ENCODE peak calls at places on chromosomes 3 and 15, in seven cellular contexts. Q is MM.1S, H is heart left ventricle, E is neural progenitor cell, X is osteoblast, V is cardiac muscle cell, S is IMR-90. B is an unnamed sample.
A peak's percentile ranks its signal among the peaks of the same experiment; 100 is the strongest.

GRCh38 chr3:98806583-98806982 is 43.4 kb downstream of the ST3GAL6 start:
- DNase-seq in X (no peak), S (no peak), H (no peak), E (no peak), V (no peak), Q (no peak), B (no peak)

GRCh38 chr3:2978977-2979732 is 131.0 kb downstream of the IL5RA start:
- DNase-seq in H (no peak), E (no peak), X (no peak), S (no peak), V (no peak), Q (peak; percentile 28), B (no peak)

GRCh38 chr15:93246266-93247242 is 157.5 kb upstream of the RGMA start:
- DNase-seq in H (no peak), Q (no peak), X (no peak), S (no peak), V (no peak), E (no peak), B (no peak)

GRCh38 chr3:190272747-190273146 is 49.5 kb downstream of the CLDN1 start:
- DNase-seq in V (no peak), Q (no peak), S (no peak), X (no peak), H (no peak), E (no peak), B (no peak)

GRCh38 chr3:10929978-10930620 is 62.4 kb upstream of the SLC6A1 start:
- DNase-seq in S (no peak), H (no peak), X (peak; percentile 15), E (no peak), V (no peak), Q (no peak), B (no peak)

GRCh38 chr15:65639509-65639908 is 17.8 kb downstream of the SLC24A1 start:
- DNase-seq in S (no peak), H (no peak), X (no peak), E (no peak), Q (no peak), V (no peak), B (no peak)

GRCh38 chr3:339346-339745 is 142.8 kb downstream of the CHL1 start:
- DNase-seq in S (no peak), V (no peak), E (peak; percentile 64), X (no peak), H (no peak), Q (no peak), B (no peak)

GRCh38 chr3:188546835-188547670 is 393.1 kb downstream of the LPP start:
- DNase-seq in Q (no peak), S (peak; percentile 89), H (no peak), E (no peak), X (no peak), V (no peak), B (no peak)

GRCh38 chr15:32998182-32998581 is 196.3 kb downstream of the FMN1 start:
- DNase-seq in S (no peak), E (no peak), V (no peak), H (no peak), Q (no peak), X (no peak), B (no peak)

GRCh38 chr15:60720493-60721231 is 241.7 kb upstream of the ICE2 start:
- DNase-seq in Q (no peak), V (no peak), X (no peak), H (no peak), S (no peak), E (no peak), B (no peak)

GRCh38 chr3:26307805-26308204 is 314.8 kb upstream of the LRRC3B start:
- DNase-seq in E (no peak), V (no peak), S (no peak), Q (no peak), X (no peak), H (no peak), B (no peak)

GRCh38 chr3:46097691-46098241 is 70.5 kb upstream of the XCR1 start:
- DNase-seq in Q (no peak), H (no peak), X (peak; percentile 77), V (no peak), E (no peak), S (peak; percentile 31), B (no peak)

GRCh38 chr3:158167737-158168469 is 58.0 kb downstream of the RSRC1 start:
- DNase-seq in E (no peak), V (no peak), X (peak; percentile 58), S (peak; percentile 98), Q (no peak), H (no peak), B (no peak)

GRCh38 chr3:53604232-53604631 is 109.8 kb downstream of the CACNA1D start:
- DNase-seq in V (no peak), E (no peak), S (no peak), X (no peak), H (no peak), Q (no peak), B (no peak)

GRCh38 chr3:69865920-69866679 is 126.8 kb downstream of the MITF start:
- DNase-seq in Q (no peak), V (peak; percentile 91), X (peak; percentile 44), E (peak; percentile 10), S (peak; percentile 23), H (peak; percentile 68), B (peak; percentile 61)

GRCh38 chr3:69866988-69867720 is 127.9 kb downstream of the MITF start:
- DNase-seq in E (no peak), H (no peak), V (no peak), X (no peak), Q (no peak), S (peak; percentile 63), B (no peak)

GRCh38 chr3:69869021-69869420 is 129.8 kb downstream of the MITF start:
- DNase-seq in Q (no peak), V (no peak), X (no peak), S (no peak), E (no peak), H (no peak), B (no peak)

GRCh38 chr3:69869643-69870042 is 129.9 kb upstream of the SAMMSON start:
- DNase-seq in V (no peak), E (no peak), S (peak; percentile 98), H (no peak), Q (no peak), X (no peak), B (no peak)

GRCh38 chr3:69867941-69868505 is 128.8 kb downstream of the MITF start:
- DNase-seq in H (no peak), X (no peak), E (no peak), S (peak; percentile 61), V (no peak), Q (no peak), B (no peak)
- H3K36me3 ChIP-seq in H (no peaks in the 10 kb centered on the region), X (no peaks in the 10 kb centered on the region), E (no peaks in the 10 kb centered on the region), S (no peaks in the 10 kb centered on the region), V (no peaks in the 10 kb centered on the region), Q (no peaks in the 10 kb centered on the region), B (no peaks in the 10 kb centered on the region)

DNA sequence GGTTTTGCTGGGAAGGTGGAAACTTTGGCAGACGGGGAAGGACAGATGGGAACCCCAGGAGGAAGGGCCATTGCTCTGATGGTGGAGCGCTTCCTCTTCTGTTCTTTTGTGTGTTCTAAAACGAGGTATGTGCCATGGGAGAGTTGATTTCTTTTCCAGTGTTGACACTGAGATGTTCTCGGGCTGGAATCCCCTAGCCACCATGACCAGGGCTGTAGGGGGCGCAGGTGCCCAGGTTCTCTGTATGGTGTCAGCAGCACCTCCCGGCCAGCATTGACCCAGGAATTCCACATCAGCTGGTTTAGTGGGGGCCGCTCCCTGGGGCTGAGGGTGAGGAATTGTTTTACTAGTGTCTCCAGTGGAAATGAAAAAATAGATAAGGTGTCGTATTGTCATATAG is 34.3 kb upstream of the ACAD9 start:
- DNase-seq in E (peak; percentile 47), V (peak; percentile 17), S (no peak), X (no peak), Q (no peak), H (no peak), B (peak; percentile 45)
- TF ChIP-seq CTCF in E (peak; percentile 51), V (peak; percentile 28), S (no peak), X (no peak), Q (peak; percentile 21), H (peak; percentile 6), B (peak; percentile 49)

GRCh38 chr3:126464997-126465396 is 10.7 kb downstream of the ZXDC start:
- DNase-seq in Q (no peak), S (no peak), H (no peak), E (no peak), V (no peak), X (peak; percentile 69), B (peak; percentile 1)

GRCh38 chr3:126467611-126467955 is 8.1 kb downstream of the ZXDC start:
- DNase-seq in V (no peak), S (no peak), H (peak; percentile 4), X (no peak), E (no peak), Q (no peak), B (no peak)

GRCh38 chr3:126468028-126468891 is 7.4 kb downstream of the ZXDC start:
- DNase-seq in H (peak; percentile 15), Q (no peak), S (peak; percentile 11), V (no peak), X (peak; percentile 72), E (no peak), B (peak; percentile 6)

GRCh38 chr3:126465928-126466564 is 9.6 kb downstream of the ZXDC start:
- DNase-seq in Q (no peak), X (no peak), H (peak; percentile 26), S (no peak), V (no peak), E (no peak), B (peak; percentile 4)

GRCh38 chr3:126466886-126467610 is 8.6 kb downstream of the ZXDC start:
- DNase-seq in V (no peak), H (peak; percentile 26), S (no peak), Q (no peak), X (peak; percentile 58), E (no peak), B (no peak)
- H3K4me1 ChIP-seq in V (peaks cover 21% of the 10 kb centered on the region), H (peaks cover 4% of the 10 kb centered on the region), S (peaks cover under 1% of the 10 kb centered on the region), Q (no peaks in the 10 kb centered on the region), X (peaks cover 3% of the 10 kb centered on the region), E (peaks cover under 1% of the 10 kb centered on the region), B (peaks cover under 1% of the 10 kb centered on the region)

DNA sequence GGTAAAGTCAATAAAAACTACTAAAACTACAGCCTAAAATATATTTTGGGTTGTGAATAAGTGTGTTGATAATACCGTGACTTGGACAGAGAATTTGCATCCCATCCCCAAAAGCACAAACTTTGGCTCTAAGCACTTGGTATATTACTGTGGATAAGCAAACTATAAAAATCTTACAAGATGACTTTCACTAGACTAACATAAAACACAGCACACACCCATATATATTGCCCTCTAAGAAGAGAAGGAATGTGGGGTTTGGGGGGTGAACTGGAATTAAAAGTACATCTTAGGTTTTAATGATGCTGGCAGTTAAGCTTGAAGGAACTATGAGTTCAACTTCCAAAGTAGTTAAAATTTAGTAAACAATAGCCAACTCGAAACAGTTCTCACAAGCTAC is 28.7 kb upstream of the CSPG5 start:
- DNase-seq in Q (no peak), V (no peak), S (no peak), X (no peak), E (no peak), H (no peak), B (no peak)
- H3K36me3 ChIP-seq in Q (peaks cover 3% of the 10 kb centered on the region), V (peaks cover 36% of the 10 kb centered on the region), S (peaks cover 29% of the 10 kb centered on the region), X (peaks cover 30% of the 10 kb centered on the region), E (peaks cover 31% of the 10 kb centered on the region), H (no peaks in the 10 kb centered on the region), B (peaks cover 30% of the 10 kb centered on the region)

GRCh38 chr3:120142236-120142635 is 48.0 kb upstream of the GSK3B start:
- DNase-seq in S (no peak), E (no peak), V (no peak), X (no peak), Q (no peak), H (no peak), B (no peak)

GRCh38 chr3:120139140-120139539 is 44.9 kb upstream of the GSK3B start:
- DNase-seq in E (no peak), X (no peak), S (no peak), Q (no peak), H (no peak), V (no peak), B (no peak)

GRCh38 chr3:120140098-120140742 is 46.0 kb upstream of the GSK3B start:
- DNase-seq in S (no peak), X (no peak), V (no peak), H (no peak), Q (no peak), E (no peak), B (no peak)

GRCh38 chr3:120137548-120137947 is 43.3 kb upstream of the GSK3B start:
- DNase-seq in H (no peak), S (no peak), Q (no peak), X (no peak), V (no peak), E (no peak), B (no peak)
- TF ChIP-seq CTCF in H (no peak), S (no peak), Q (no peak), X (no peak), V (no peak), E (no peak), B (no peak)